ENCODE peak calls at places on chromosomes 16 and 17, in four cellular contexts. Q, P, A and I are unnamed samples. For H3K9me3, the result is how much of the 10 kb centered on the place peaks cover.

GRCh38 chr16:24635900-24636610 is 93.4 kb upstream of the TNRC6A start:
- DNase-seq in A (no peak), Q (no peak), P (no peak), I (no peak)

GRCh38 chr16:67392301-67393059 is 818 bp downstream of the TPPP3 start:
- DNase-seq in A (no peak), P (no peak), Q (no peak), I (no peak)

GRCh38 chr16:85555549-85556455 is 57.3 kb upstream of the GSE1 start:
- DNase-seq in P (peak), A (no peak), Q (no peak), I (peak)

GRCh38 chr17:44602970-44603369 is 45.7 kb downstream of the FZD2 start:
- DNase-seq in A (no peak), Q (no peak), P (no peak), I (no peak)

GRCh38 chr17:16300554-16300953 is 52.7 kb downstream of the CENPV start:
- DNase-seq in Q (no peak), A (no peak), P (no peak), I (no peak)

GRCh38 chr16:19479302-19479721 is 42.6 kb downstream of the GDE1 start:
- DNase-seq in Q (no peak), P (peak), A (no peak), I (no peak)

GRCh38 chr16:88014954-88015805 is 63.9 kb downstream of the BANP start:
- DNase-seq in P (no peak), Q (no peak), A (no peak), I (no peak)

GRCh38 chr17:38747385-38748328 is 479 bp downstream of the PCGF2 start:
- DNase-seq in A (no peak), P (no peak), Q (no peak), I (no peak)

GRCh38 chr17:2547176-2547575 is 35.5 kb upstream of the METTL16 start:
- DNase-seq in Q (no peak), A (no peak), P (peak), I (no peak)

GRCh38 chr17:79781691-79782575 is 4.0 kb downstream of the CBX2 start:
- DNase-seq in P (no peak), A (no peak), Q (no peak), I (no peak)

GRCh38 chr17:78125138-78125913 is 3.2 kb downstream of the TMC6 start:
- DNase-seq in Q (no peak), A (no peak), P (no peak), I (no peak)
- TF ChIP-seq SUZ12 in Q (no peak), A (no peak), P (no peak), I (no peak)

GRCh38 chr16:35141303-35141702 is 1681.9 kb downstream of the TP53TG3F start:
- DNase-seq in P (no peak), Q (no peak), A (no peak), I (no peak)

GRCh38 chr16:35144212-35144932 is 1685.0 kb downstream of the TP53TG3F start:
- DNase-seq in P (no peak), Q (no peak), A (no peak), I (no peak)

GRCh38 chr16:35142809-35143192 is 1683.4 kb downstream of the TP53TG3F start:
- DNase-seq in P (no peak), A (no peak), Q (no peak), I (no peak)

GRCh38 chr16:35140293-35140986 is 1681.0 kb downstream of the TP53TG3F start:
- DNase-seq in P (no peak), A (no peak), Q (no peak), I (no peak)

DNA sequence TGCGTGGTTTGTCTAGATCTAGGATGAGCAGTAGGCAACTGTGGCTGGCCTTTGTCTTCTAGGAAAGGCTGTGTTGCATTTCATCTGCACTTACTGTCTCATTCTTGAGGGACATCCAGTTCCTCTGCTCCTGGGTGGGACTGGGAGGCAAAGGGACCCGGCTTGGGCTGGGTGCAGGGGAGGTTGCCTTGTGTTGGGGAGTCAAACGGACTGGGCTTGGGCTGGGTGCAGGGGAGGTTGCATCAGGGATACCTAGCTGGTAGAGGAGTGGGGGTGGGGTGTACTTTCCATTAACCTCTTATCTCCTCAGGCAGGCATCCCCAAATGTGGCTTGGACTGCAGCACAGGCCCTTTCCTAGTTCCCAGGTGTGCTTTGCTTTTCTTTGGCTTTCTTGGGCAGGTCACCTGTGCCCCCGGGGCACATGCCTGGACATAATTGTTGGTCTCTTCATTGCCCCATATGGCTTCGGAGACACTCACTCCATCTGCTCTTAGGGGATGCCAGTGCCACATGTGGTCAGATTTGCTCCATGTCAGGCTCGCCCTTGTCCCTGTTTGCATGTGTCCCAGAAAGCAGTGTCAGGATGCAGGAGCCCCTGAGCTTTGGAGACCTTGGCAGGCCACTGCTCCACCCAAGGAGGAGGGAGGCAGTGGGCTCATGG is 1682.9 kb downstream of the TP53TG3F start:
- DNase-seq in A (no peak), Q (no peak), P (no peak), I (no peak)
- H3K9me3 ChIP-seq in A (under half), Q (half or more), P (half or more), I (under half)

GRCh38 chr17:13600475-13601316 is 1.0 kb downstream of the HS3ST3A1 start:
- DNase-seq in A (no peak), Q (no peak), P (no peak), I (no peak)

GRCh38 chr17:13598353-13599167 is 3.2 kb downstream of the HS3ST3A1 start:
- DNase-seq in P (no peak), A (no peak), Q (no peak), I (no peak)

GRCh38 chr17:13599168-13599577 is 2.6 kb downstream of the HS3ST3A1 start:
- DNase-seq in A (no peak), Q (no peak), P (no peak), I (no peak)

GRCh38 chr17:13601317-13601775 is 383 bp downstream of the HS3ST3A1 start:
- DNase-seq in P (no peak), A (no peak), Q (no peak), I (no peak)

DNA sequence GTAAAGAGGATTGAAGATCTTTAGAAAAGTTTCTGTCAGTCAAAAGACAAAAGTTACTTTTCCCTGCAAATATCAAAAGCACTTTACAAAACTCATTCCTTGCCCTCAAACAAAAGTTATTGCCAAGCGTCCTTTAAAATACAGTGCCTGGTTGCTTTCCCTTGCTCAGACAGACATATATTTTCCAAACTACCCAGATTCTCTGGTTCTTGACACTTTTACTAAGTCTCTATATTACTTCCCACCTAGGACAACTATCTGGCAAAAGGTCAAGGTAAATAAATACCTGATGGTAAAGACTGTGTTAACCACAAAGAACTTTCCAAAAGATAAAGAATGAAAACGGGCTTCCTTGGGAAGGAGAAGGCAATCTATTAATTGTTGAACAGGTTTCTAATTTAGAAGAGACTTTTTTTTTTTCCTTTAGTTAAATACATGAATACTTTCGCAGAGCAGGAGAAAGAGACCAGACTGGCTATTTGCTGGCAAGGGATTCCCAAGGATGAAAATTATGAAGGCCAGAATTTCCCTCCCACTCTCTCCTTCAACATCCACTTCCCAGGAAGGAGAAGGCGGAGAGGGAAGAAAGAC is 1.8 kb downstream of the HS3ST3A1 start:
- DNase-seq in P (no peak), A (no peak), Q (no peak), I (no peak)
- H3K9ac ChIP-seq in P (no peak), A (no peak), Q (no peak), I (peak)

DNA sequence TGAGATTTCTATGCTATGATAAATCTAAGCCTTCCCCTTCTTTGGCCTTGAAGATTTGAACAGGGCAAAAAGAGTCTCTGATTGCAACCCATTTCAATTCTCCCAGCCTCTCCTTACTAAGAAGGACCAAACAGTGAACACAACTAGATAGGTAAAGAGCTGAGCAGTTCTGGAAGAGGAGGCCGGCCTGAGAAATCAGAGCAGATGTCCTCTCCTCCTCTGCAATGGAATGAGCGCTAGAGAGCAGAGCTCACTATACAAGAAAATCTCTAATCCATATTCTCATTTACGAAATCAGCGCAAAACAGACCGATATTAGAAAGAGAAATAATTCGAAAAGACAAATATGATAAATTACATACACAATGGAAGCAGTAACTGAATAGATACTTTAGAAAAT is 124.2 kb downstream of the CDK5R1 start:
- DNase-seq in A (no peak), Q (no peak), P (no peak), I (no peak)
- TF ChIP-seq SUZ12 in A (no peak), Q (no peak), P (no peak), I (no peak)

DNA sequence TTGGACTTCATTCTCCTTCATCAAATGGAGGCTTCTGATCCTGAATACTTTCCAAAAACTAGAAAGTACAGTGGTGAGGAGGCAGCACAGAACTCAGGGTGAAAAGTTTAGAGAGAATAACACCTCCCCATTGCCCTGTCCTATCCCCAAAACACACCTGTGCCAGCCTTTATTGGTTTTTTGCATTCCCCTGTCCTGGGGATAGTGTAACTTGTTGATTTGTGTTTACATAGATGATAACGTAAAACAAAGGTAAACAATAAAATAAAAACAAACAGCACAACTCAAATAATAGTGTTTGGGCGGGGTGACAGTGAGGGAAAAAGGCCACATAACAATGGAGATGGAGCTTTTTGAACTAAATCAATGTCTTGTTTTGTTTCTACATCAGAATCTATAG is 1917.7 kb downstream of the TP53TG3F start:
- DNase-seq in A (no peak), P (no peak), Q (no peak), I (no peak)
- H3K9me3 ChIP-seq in A (under half), P (half or more), Q (half or more), I (under half)

DNA sequence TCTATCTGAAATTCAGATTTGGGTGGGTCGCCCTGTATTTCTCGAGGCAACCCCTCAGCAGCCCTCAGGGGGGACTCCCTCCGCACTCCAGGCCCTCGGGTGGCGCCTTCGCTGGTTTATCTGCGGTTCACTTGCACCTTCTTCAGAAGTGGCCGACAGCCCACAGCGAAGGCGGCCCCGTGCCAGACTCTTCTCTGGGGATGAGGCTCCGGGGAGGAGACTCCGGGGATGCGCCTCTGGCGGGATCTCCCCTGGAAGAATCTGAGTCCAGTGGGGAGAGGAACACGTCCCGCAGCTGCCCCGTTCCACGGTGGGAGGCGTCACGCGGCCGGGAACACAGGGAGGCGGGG is 63.9 kb upstream of the DNAJA2 start:
- DNase-seq in P (no peak), A (no peak), Q (no peak), I (no peak)
- H3K9ac ChIP-seq in P (peak), A (peak), Q (peak), I (peak)